ENCODE peak calls at places on chromosomes 5 and 9, in five cellular contexts. One of them, this sample, is unnamed.

GRCh38 chr5:5409151-5409810 is 13.2 kb upstream of the ICE1 start:
- DNase-seq in HAP-1: no peak
- DNase-seq in effector memory CD8-positive, alpha-beta T cell: no peak
- DNase-seq in breast epithelium: no peak
- DNase-seq in kidney: no peak
- DNase-seq in this sample: no peak

GRCh38 chr5:156479864-156480263 is 152.9 kb downstream of the SGCD start:
- DNase-seq in HAP-1: no peak
- DNase-seq in breast epithelium: no peak
- DNase-seq in effector memory CD8-positive, alpha-beta T cell: no peak
- DNase-seq in kidney: no peak
- DNase-seq in this sample: no peak

GRCh38 chr9:87725900-87726709 is at the start of gene CTSL:
- DNase-seq in effector memory CD8-positive, alpha-beta T cell: no peak
- DNase-seq in breast epithelium: peak
- DNase-seq in HAP-1: peak
- DNase-seq in kidney: peak
- DNase-seq in this sample: no peak

GRCh38 chr5:174176511-174176910 is 131.0 kb downstream of the NSG2 start:
- DNase-seq in kidney: no peak
- DNase-seq in breast epithelium: no peak
- DNase-seq in effector memory CD8-positive, alpha-beta T cell: no peak
- DNase-seq in HAP-1: no peak
- DNase-seq in this sample: no peak

GRCh38 chr9:108609227-108609894 is 246.4 kb downstream of the ACTL7B start:
- DNase-seq in kidney: no peak
- DNase-seq in effector memory CD8-positive, alpha-beta T cell: no peak
- DNase-seq in breast epithelium: no peak
- DNase-seq in HAP-1: no peak
- DNase-seq in this sample: no peak

GRCh38 chr5:60086583-60086982 is 193.1 kb upstream of the PDE4D start:
- DNase-seq in HAP-1: no peak
- DNase-seq in effector memory CD8-positive, alpha-beta T cell: no peak
- DNase-seq in breast epithelium: no peak
- DNase-seq in kidney: no peak
- DNase-seq in this sample: no peak

GRCh38 chr9:23820731-23821399 is 5.2 kb downstream of the ELAVL2 start:
- DNase-seq in HAP-1: no peak
- DNase-seq in effector memory CD8-positive, alpha-beta T cell: no peak
- DNase-seq in kidney: peak
- DNase-seq in breast epithelium: no peak
- DNase-seq in this sample: no peak

GRCh38 chr9:79193001-79193400 is 378.8 kb upstream of the TLE4 start:
- DNase-seq in effector memory CD8-positive, alpha-beta T cell: no peak
- DNase-seq in kidney: no peak
- DNase-seq in HAP-1: no peak
- DNase-seq in breast epithelium: no peak
- DNase-seq in this sample: no peak

GRCh38 chr5:150665044-150665443 is 4.0 kb downstream of the MYOZ3 start:
- DNase-seq in HAP-1: no peak
- DNase-seq in breast epithelium: peak
- DNase-seq in kidney: no peak
- DNase-seq in effector memory CD8-positive, alpha-beta T cell: no peak
- DNase-seq in this sample: peak

GRCh38 chr5:157267025-157267424 is 1.1 kb downstream of the CYFIP2 start:
- DNase-seq in effector memory CD8-positive, alpha-beta T cell: no peak
- DNase-seq in kidney: no peak
- DNase-seq in breast epithelium: no peak
- DNase-seq in HAP-1: no peak
- DNase-seq in this sample: no peak

This sample was measured in B cell.